ENCODE peak calls at places on chromosome 13, in four cellular contexts. F, Q, R and S are unnamed samples.

GRCh38 chr13:97224544-97225324 is 2.6 kb downstream of the MBNL2 start:
- DNase-seq in F (no peak), Q (no peak), R (peak; percentile 66), S (no peak)

GRCh38 chr13:51803422-51804294 is at the start of gene DHRS12:
- DNase-seq in F (peak; percentile 94), Q (peak; percentile 93), R (peak; percentile 60), S (peak; percentile 78)

GRCh38 chr13:41284512-41285288 is 21.3 kb upstream of the MTRF1 start:
- DNase-seq in F (no peak), Q (no peak), R (peak; percentile 73), S (no peak)

GRCh38 chr13:35789335-35790166 is 313.1 kb upstream of the MAB21L1 start:
- DNase-seq in F (no peak), Q (peak; percentile 9), R (peak; percentile 16), S (no peak)

GRCh38 chr13:50842246-50842645 is 1.2 kb downstream of the DLEU7 start:
- DNase-seq in F (peak; percentile 39), Q (no peak), R (no peak), S (no peak)

GRCh38 chr13:39876258-39876657 is 220.8 kb downstream of the COG6 start:
- DNase-seq in F (no peak), Q (no peak), R (no peak), S (no peak)

GRCh38 chr13:37701306-37701705 is 102.7 kb upstream of the POSTN start:
- DNase-seq in F (no peak), Q (no peak), R (no peak), S (no peak)

GRCh38 chr13:89212186-89212585 is 1541.0 kb downstream of the SLITRK5 start:
- DNase-seq in F (no peak), Q (no peak), R (no peak), S (no peak)

GRCh38 chr13:71087006-71087405 is 780.0 kb downstream of the DACH1 start:
- DNase-seq in F (no peak), Q (no peak), R (no peak), S (no peak)

GRCh38 chr13:58313219-58313618 is 681.7 kb downstream of the PCDH17 start:
- DNase-seq in F (no peak), Q (no peak), R (no peak), S (no peak)

GRCh38 chr13:98977568-98978270 is at the start of gene DOCK9:
- DNase-seq in F (no peak), Q (no peak), R (no peak), S (peak; percentile 31)
- TF ChIP-seq FOXJ3 in F (no peak), Q (no peak), R (no peak), S (no peak)

GRCh38 chr13:44498502-44498901 is 77.6 kb downstream of the TSC22D1 start:
- DNase-seq in F (no peak), Q (no peak), R (no peak), S (no peak)

GRCh38 chr13:44498969-44499368 is 77.2 kb downstream of the TSC22D1 start:
- DNase-seq in F (no peak), Q (no peak), R (no peak), S (no peak)

GRCh38 chr13:44493213-44493812 is 82.8 kb downstream of the TSC22D1 start:
- DNase-seq in F (no peak), Q (no peak), R (no peak), S (no peak)

DNA sequence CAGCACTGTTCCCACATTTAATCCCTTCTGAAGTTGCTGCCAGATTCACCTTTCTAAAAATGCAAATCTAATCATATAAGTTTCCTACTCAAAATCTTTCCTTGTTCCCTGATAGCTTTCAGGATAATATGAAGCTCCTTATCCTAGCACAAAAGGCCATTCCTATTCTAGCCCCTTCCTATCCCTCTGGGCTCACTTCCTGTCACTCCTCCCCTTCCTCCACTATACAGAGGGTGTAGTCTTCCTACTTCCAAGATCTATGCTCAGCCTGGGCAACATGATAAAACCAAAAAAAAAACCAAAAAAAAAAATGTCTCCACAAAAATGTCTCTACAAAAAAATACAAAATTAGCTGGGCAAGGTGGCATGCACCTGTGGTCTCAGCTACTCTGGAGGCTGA is 78.3 kb downstream of the TSC22D1 start:
- DNase-seq in F (no peak), Q (no peak), R (no peak), S (no peak)
- TF ChIP-seq CTCF in F (no peak), Q (no peak), R (no peak), S (no peak)

GRCh38 chr13:90919153-90919552 is 428.3 kb upstream of the MIR17HG start:
- DNase-seq in F (no peak), Q (no peak), R (no peak), S (no peak)

DNA sequence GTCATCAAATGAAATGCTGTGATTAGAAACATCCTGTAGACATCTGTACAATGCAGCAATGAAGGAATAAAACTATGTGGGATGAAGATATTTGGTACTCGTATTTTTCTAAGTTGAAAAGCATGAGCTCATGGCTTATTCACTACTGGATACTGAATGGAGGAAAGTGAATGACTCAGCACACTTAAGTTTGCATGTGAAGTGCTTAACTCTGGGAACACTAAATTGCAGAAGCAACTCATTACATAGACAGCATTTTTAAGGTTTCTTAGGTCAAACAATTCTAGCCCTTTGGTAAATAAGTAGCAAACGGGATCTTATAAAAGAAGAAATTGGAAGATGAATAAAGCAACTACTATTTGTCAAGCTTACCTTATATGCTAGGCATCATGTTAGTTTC is 428.9 kb upstream of the MIR17HG start:
- DNase-seq in F (no peak), Q (no peak), R (no peak), S (no peak)
- TF ChIP-seq FOXJ3 in F (no peak), Q (no peak), R (no peak), S (no peak)

DNA sequence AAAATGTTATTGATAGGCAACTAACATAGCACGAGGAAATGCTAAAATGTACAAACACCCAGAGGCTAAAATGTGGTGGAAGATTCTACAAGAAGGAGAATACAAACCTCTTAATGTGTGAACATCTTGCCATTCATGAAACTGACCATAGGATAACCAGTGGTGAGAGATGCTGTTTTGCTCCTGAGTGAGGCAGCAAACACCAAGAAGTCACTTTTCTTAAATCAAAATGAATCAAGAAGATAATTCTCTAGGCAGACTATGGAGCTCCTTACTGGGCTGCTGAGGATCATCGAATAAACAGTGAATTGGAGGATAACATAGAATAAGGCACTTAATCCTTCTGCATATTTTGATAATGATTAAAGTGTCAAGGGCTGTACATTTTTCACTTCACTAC is 375.4 kb upstream of the SLITRK6 start:
- DNase-seq in F (no peak), Q (no peak), R (no peak), S (no peak)
- TF ChIP-seq CTCF in F (no peak), Q (no peak), R (no peak), S (no peak)

GRCh38 chr13:85373322-85373721 is 425.9 kb downstream of the SLITRK6 start:
- DNase-seq in F (no peak), Q (no peak), R (peak; percentile 16), S (no peak)

GRCh38 chr13:85379433-85379832 is 419.8 kb downstream of the SLITRK6 start:
- DNase-seq in F (no peak), Q (no peak), R (no peak), S (no peak)

GRCh38 chr13:85381082-85381481 is 418.1 kb downstream of the SLITRK6 start:
- DNase-seq in F (no peak), Q (no peak), R (no peak), S (no peak)

GRCh38 chr13:85379991-85380390 is 419.2 kb downstream of the SLITRK6 start:
- DNase-seq in F (no peak), Q (no peak), R (no peak), S (no peak)

DNA sequence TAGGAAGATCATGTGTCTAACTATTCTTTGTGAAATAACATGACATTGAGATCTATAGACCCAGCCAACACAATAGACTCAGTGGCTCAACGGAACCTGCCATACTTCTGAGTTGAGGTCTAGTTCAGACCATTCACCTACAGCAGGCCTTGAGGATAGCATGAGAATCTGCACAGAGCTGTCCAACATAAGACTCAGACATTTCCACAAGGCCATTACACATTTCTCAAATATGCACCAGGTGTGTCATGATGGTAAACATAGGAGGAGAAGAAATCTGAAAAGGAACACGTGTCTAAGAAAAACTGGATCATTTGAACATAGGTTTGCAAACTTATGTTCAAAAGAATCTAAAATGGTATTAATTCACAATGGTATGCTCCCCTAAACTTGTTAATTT is 421.4 kb downstream of the SLITRK6 start:
- DNase-seq in F (no peak), Q (no peak), R (no peak), S (no peak)
- TF ChIP-seq FOXJ3 in F (no peak), Q (no peak), R (no peak), S (no peak)

DNA sequence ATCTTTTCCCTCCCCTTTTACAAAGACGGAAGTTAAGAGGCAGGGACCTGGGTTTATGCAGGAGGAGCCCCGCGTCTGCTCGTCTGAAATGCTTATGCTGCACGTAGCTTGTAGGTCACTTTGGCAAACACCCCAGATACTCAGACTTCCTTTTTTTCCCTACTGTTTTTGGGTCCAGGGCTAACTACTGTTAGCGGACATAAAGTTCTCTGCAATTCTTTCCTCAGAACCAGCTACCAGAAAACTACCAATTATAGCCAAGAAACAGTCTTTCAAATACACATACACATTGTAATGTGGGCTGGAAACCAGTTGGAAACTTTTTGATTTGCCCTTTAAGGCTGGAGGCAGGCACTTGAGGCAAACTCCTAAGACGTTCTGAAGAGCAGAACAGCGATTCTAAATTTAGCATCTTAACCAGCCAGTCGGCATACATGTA is 50.7 kb downstream of the EFNB2 start:
- DNase-seq in F (no peak), Q (no peak), R (no peak), S (no peak)
- TF ChIP-seq CTCF in F (no peak), Q (no peak), R (no peak), S (no peak)

GRCh38 chr13:99690426-99691189 is 189.3 kb downstream of the TM9SF2 start:
- DNase-seq in F (no peak), Q (no peak), R (no peak), S (no peak)
- TF ChIP-seq FOXJ3 in F (no peak), Q (no peak), R (no peak), S (no peak)